ENCODE peak calls at places on chromosomes 6 and 20, in five cellular contexts. One of them, this sample, is unnamed.

GRCh38 chr20:59822291-59823029 is 111.0 kb downstream of the SYCP2 start:
- DNase-seq in stimulated activated CD4-positive, alpha-beta T cell treated with anti-CD3 and anti-CD28 coated beads, Interleukin-4, amount 100 ng/mL, for 24 hours: no peak
- DNase-seq in ovary: peak
- DNase-seq in T-helper 17 cell: no peak
- DNase-seq in activated CD8-positive, alpha-beta memory T cell treated with anti-CD3 and anti-CD28 coated beads for 48 hours: no peak
- DNase-seq in this sample: no peak

GRCh38 chr6:168004023-168004422 is 6.6 kb downstream of the KIF25 start:
- DNase-seq in stimulated activated CD4-positive, alpha-beta T cell treated with anti-CD3 and anti-CD28 coated beads, Interleukin-4, amount 100 ng/mL, for 24 hours: no peak
- DNase-seq in ovary: no peak
- DNase-seq in T-helper 17 cell: no peak
- DNase-seq in activated CD8-positive, alpha-beta memory T cell treated with anti-CD3 and anti-CD28 coated beads for 48 hours: no peak
- DNase-seq in this sample: no peak

GRCh38 chr20:16350465-16350864 is 222.8 kb downstream of the KIF16B start:
- DNase-seq in stimulated activated CD4-positive, alpha-beta T cell treated with anti-CD3 and anti-CD28 coated beads, Interleukin-4, amount 100 ng/mL, for 24 hours: no peak
- DNase-seq in ovary: no peak
- DNase-seq in T-helper 17 cell: no peak
- DNase-seq in activated CD8-positive, alpha-beta memory T cell treated with anti-CD3 and anti-CD28 coated beads for 48 hours: no peak
- DNase-seq in this sample: no peak

GRCh38 chr6:99550046-99550445 is 18.4 kb downstream of the CCNC start:
- DNase-seq in stimulated activated CD4-positive, alpha-beta T cell treated with anti-CD3 and anti-CD28 coated beads, Interleukin-4, amount 100 ng/mL, for 24 hours: no peak
- DNase-seq in ovary: no peak
- DNase-seq in T-helper 17 cell: no peak
- DNase-seq in activated CD8-positive, alpha-beta memory T cell treated with anti-CD3 and anti-CD28 coated beads for 48 hours: no peak
- DNase-seq in this sample: no peak

GRCh38 chr6:5537967-5538366 is 276.7 kb downstream of the FARS2 start:
- DNase-seq in stimulated activated CD4-positive, alpha-beta T cell treated with anti-CD3 and anti-CD28 coated beads, Interleukin-4, amount 100 ng/mL, for 24 hours: no peak
- DNase-seq in ovary: no peak
- DNase-seq in T-helper 17 cell: no peak
- DNase-seq in activated CD8-positive, alpha-beta memory T cell treated with anti-CD3 and anti-CD28 coated beads for 48 hours: no peak
- DNase-seq in this sample: no peak

GRCh38 chr20:4532772-4533171 is 188.9 kb upstream of the PRND start:
- DNase-seq in stimulated activated CD4-positive, alpha-beta T cell treated with anti-CD3 and anti-CD28 coated beads, Interleukin-4, amount 100 ng/mL, for 24 hours: no peak
- DNase-seq in ovary: no peak
- DNase-seq in T-helper 17 cell: no peak
- DNase-seq in activated CD8-positive, alpha-beta memory T cell treated with anti-CD3 and anti-CD28 coated beads for 48 hours: no peak
- DNase-seq in this sample: no peak

GRCh38 chr6:123829302-123829953 is 25.8 kb downstream of the NKAIN2 start:
- DNase-seq in stimulated activated CD4-positive, alpha-beta T cell treated with anti-CD3 and anti-CD28 coated beads, Interleukin-4, amount 100 ng/mL, for 24 hours: no peak
- DNase-seq in ovary: no peak
- DNase-seq in T-helper 17 cell: no peak
- DNase-seq in activated CD8-positive, alpha-beta memory T cell treated with anti-CD3 and anti-CD28 coated beads for 48 hours: no peak
- DNase-seq in this sample: no peak

GRCh38 chr20:6473197-6473596 is 294.3 kb upstream of the BMP2 start:
- DNase-seq in stimulated activated CD4-positive, alpha-beta T cell treated with anti-CD3 and anti-CD28 coated beads, Interleukin-4, amount 100 ng/mL, for 24 hours: no peak
- DNase-seq in ovary: no peak
- DNase-seq in T-helper 17 cell: no peak
- DNase-seq in activated CD8-positive, alpha-beta memory T cell treated with anti-CD3 and anti-CD28 coated beads for 48 hours: no peak
- DNase-seq in this sample: no peak

GRCh38 chr6:47083586-47084047 is 41.5 kb upstream of the ADGRF1 start:
- DNase-seq in stimulated activated CD4-positive, alpha-beta T cell treated with anti-CD3 and anti-CD28 coated beads, Interleukin-4, amount 100 ng/mL, for 24 hours: no peak
- DNase-seq in ovary: peak
- DNase-seq in T-helper 17 cell: no peak
- DNase-seq in activated CD8-positive, alpha-beta memory T cell treated with anti-CD3 and anti-CD28 coated beads for 48 hours: no peak
- DNase-seq in this sample: no peak

GRCh38 chr6:166419268-166419667 is 36.5 kb upstream of the MPC1 start:
- DNase-seq in stimulated activated CD4-positive, alpha-beta T cell treated with anti-CD3 and anti-CD28 coated beads, Interleukin-4, amount 100 ng/mL, for 24 hours: peak
- DNase-seq in ovary: no peak
- DNase-seq in T-helper 17 cell: no peak
- DNase-seq in activated CD8-positive, alpha-beta memory T cell treated with anti-CD3 and anti-CD28 coated beads for 48 hours: peak
- DNase-seq in this sample: peak

GRCh38 chr6:112511441-112511840 is 164.3 kb downstream of the RFPL4B start:
- DNase-seq in stimulated activated CD4-positive, alpha-beta T cell treated with anti-CD3 and anti-CD28 coated beads, Interleukin-4, amount 100 ng/mL, for 24 hours: no peak
- DNase-seq in ovary: no peak
- DNase-seq in T-helper 17 cell: no peak
- DNase-seq in activated CD8-positive, alpha-beta memory T cell treated with anti-CD3 and anti-CD28 coated beads for 48 hours: no peak
- DNase-seq in this sample: no peak

GRCh38 chr6:35292494-35292893 is 5.1 kb upstream of the DEF6 start:
- DNase-seq in stimulated activated CD4-positive, alpha-beta T cell treated with anti-CD3 and anti-CD28 coated beads, Interleukin-4, amount 100 ng/mL, for 24 hours: no peak
- DNase-seq in ovary: no peak
- DNase-seq in T-helper 17 cell: no peak
- DNase-seq in activated CD8-positive, alpha-beta memory T cell treated with anti-CD3 and anti-CD28 coated beads for 48 hours: no peak
- DNase-seq in this sample: no peak

GRCh38 chr20:11796041-11796440 is 121.7 kb upstream of the BTBD3 start:
- DNase-seq in stimulated activated CD4-positive, alpha-beta T cell treated with anti-CD3 and anti-CD28 coated beads, Interleukin-4, amount 100 ng/mL, for 24 hours: no peak
- DNase-seq in ovary: no peak
- DNase-seq in T-helper 17 cell: no peak
- DNase-seq in activated CD8-positive, alpha-beta memory T cell treated with anti-CD3 and anti-CD28 coated beads for 48 hours: no peak
- DNase-seq in this sample: no peak

GRCh38 chr6:53461041-53461656 is 83.8 kb downstream of the GCLC start:
- DNase-seq in stimulated activated CD4-positive, alpha-beta T cell treated with anti-CD3 and anti-CD28 coated beads, Interleukin-4, amount 100 ng/mL, for 24 hours: no peak
- DNase-seq in ovary: no peak
- DNase-seq in T-helper 17 cell: no peak
- DNase-seq in activated CD8-positive, alpha-beta memory T cell treated with anti-CD3 and anti-CD28 coated beads for 48 hours: no peak
- DNase-seq in this sample: no peak

GRCh38 chr20:21053002-21053762 is 53.0 kb downstream of the LINC00237 start:
- DNase-seq in stimulated activated CD4-positive, alpha-beta T cell treated with anti-CD3 and anti-CD28 coated beads, Interleukin-4, amount 100 ng/mL, for 24 hours: no peak
- DNase-seq in ovary: no peak
- DNase-seq in T-helper 17 cell: no peak
- DNase-seq in activated CD8-positive, alpha-beta memory T cell treated with anti-CD3 and anti-CD28 coated beads for 48 hours: no peak
- DNase-seq in this sample: no peak

GRCh38 chr6:85464722-85465150 is 14.9 kb downstream of the NT5E start:
- DNase-seq in stimulated activated CD4-positive, alpha-beta T cell treated with anti-CD3 and anti-CD28 coated beads, Interleukin-4, amount 100 ng/mL, for 24 hours: peak
- DNase-seq in ovary: no peak
- DNase-seq in T-helper 17 cell: no peak
- DNase-seq in activated CD8-positive, alpha-beta memory T cell treated with anti-CD3 and anti-CD28 coated beads for 48 hours: no peak
- DNase-seq in this sample: no peak

GRCh38 chr20:44083220-44083933 is 103.6 kb downstream of the JPH2 start:
- DNase-seq in stimulated activated CD4-positive, alpha-beta T cell treated with anti-CD3 and anti-CD28 coated beads, Interleukin-4, amount 100 ng/mL, for 24 hours: no peak
- DNase-seq in ovary: no peak
- DNase-seq in T-helper 17 cell: no peak
- DNase-seq in activated CD8-positive, alpha-beta memory T cell treated with anti-CD3 and anti-CD28 coated beads for 48 hours: no peak
- DNase-seq in this sample: no peak

GRCh38 chr6:2790588-2790987 is 25.4 kb downstream of the WRNIP1 start:
- DNase-seq in stimulated activated CD4-positive, alpha-beta T cell treated with anti-CD3 and anti-CD28 coated beads, Interleukin-4, amount 100 ng/mL, for 24 hours: no peak
- DNase-seq in ovary: no peak
- DNase-seq in T-helper 17 cell: no peak
- DNase-seq in activated CD8-positive, alpha-beta memory T cell treated with anti-CD3 and anti-CD28 coated beads for 48 hours: no peak
- DNase-seq in this sample: no peak

GRCh38 chr6:154156135-154156948 is 117.3 kb downstream of the OPRM1 start:
- DNase-seq in stimulated activated CD4-positive, alpha-beta T cell treated with anti-CD3 and anti-CD28 coated beads, Interleukin-4, amount 100 ng/mL, for 24 hours: peak
- DNase-seq in ovary: no peak
- DNase-seq in T-helper 17 cell: peak
- DNase-seq in activated CD8-positive, alpha-beta memory T cell treated with anti-CD3 and anti-CD28 coated beads for 48 hours: peak
- DNase-seq in this sample: peak

This sample was measured in effector memory CD4-positive, alpha-beta T cell.